ENCODE peak calls at places on chromosomes 3 and 15, in ten cellular contexts. B, M, H, J, U, W, R, X, C and G are unnamed samples.

GRCh38 chr15:89016549-89017041 is 71.7 kb upstream of the ABHD2 start:
- DNase-seq in X (peak), J (no peak), C (no peak), U (no peak), H (no peak), B (no peak), W (no peak), M (peak), R (no peak), G (no peak)

GRCh38 chr15:64774556-64775523 is 549 bp downstream of the RBPMS2 start:
- DNase-seq in J (no peak), W (no peak), X (no peak), H (peak), R (no peak), C (no peak), U (peak), M (peak), B (no peak), G (no peak)

GRCh38 chr3:157447026-157447694 is 10.5 kb downstream of the PTX3 start:
- DNase-seq in M (peak), X (peak), C (no peak), W (no peak), U (no peak), J (no peak), B (no peak), R (no peak), H (peak), G (no peak)

GRCh38 chr3:24318668-24319287 is 175.9 kb downstream of the THRB start:
- DNase-seq in H (peak), C (no peak), U (no peak), J (no peak), W (no peak), B (no peak), M (no peak), X (peak), R (no peak), G (no peak)

GRCh38 chr3:31546152-31546551 is 13.4 kb downstream of the STT3B start:
- DNase-seq in B (no peak), R (no peak), H (no peak), M (no peak), C (no peak), W (no peak), U (no peak), J (no peak), X (no peak), G (no peak)

GRCh38 chr3:114155370-114155821 is 23.5 kb downstream of the DRD3 start:
- DNase-seq in M (peak), X (no peak), B (no peak), H (peak), R (no peak), J (no peak), C (no peak), W (no peak), U (peak), G (no peak)

GRCh38 chr3:97831140-97831539 is 9.3 kb downstream of the CRYBG3 start:
- DNase-seq in C (no peak), J (no peak), B (no peak), W (no peak), R (no peak), M (no peak), X (no peak), H (no peak), U (no peak), G (no peak)

GRCh38 chr15:55696221-55696620 is 46.7 kb downstream of the PRTG start:
- DNase-seq in H (no peak), X (no peak), B (no peak), R (no peak), C (no peak), J (no peak), M (no peak), U (no peak), W (no peak), G (no peak)

GRCh38 chr3:43094381-43094780 is 11.5 kb downstream of the POMGNT2 start:
- DNase-seq in C (no peak), R (no peak), W (no peak), M (no peak), H (no peak), B (no peak), X (no peak), U (no peak), J (no peak), G (no peak)

GRCh38 chr3:12049675-12050074 is 45.5 kb downstream of the SYN2 start:
- DNase-seq in U (no peak), M (no peak), W (no peak), R (no peak), J (no peak), C (no peak), B (no peak), X (no peak), H (no peak), G (no peak)